ENCODE peak calls at places on chromosomes 3 and 15, in six cellular contexts. D is cerebellar nuclear complex; P is stimulated activated CD4-positive, alpha-beta T cell treated with anti-CD3 and anti-CD28 coated beads, Interleukin-2, amount 100 ng/mL, for 48 hours; E is endodermal cell; R is NCI-H748 treated with DMSO at 0.1 percent for 48 hours; G is ecto neural progenitor cell. U is an unnamed sample.

GRCh38 chr3:194043516-194043915 is 92.4 kb upstream of the HES1 start:
- DNase-seq in D (no peak), E (no peak), R (no peak), G (no peak), P (no peak), U (no peak)

GRCh38 chr3:31166249-31166885 is 271.9 kb upstream of the GADL1 start:
- DNase-seq in R (no peak), D (no peak), G (no peak), E (no peak), P (no peak), U (no peak)

GRCh38 chr3:197460639-197461038 is 95.1 kb downstream of the BDH1 start:
- DNase-seq in D (no peak), E (no peak), P (no peak), R (no peak), G (no peak), U (no peak)

GRCh38 chr15:57925650-57926049 is 139.9 kb downstream of the ALDH1A2 start:
- DNase-seq in R (no peak), P (no peak), E (no peak), G (no peak), D (no peak), U (no peak)

GRCh38 chr3:148861277-148861869 is 3.7 kb upstream of the CPA3 start:
- DNase-seq in E (no peak), P (no peak), R (peak; percentile 53), G (no peak), D (no peak), U (no peak)

GRCh38 chr3:195221015-195221853 is 49.7 kb downstream of the XXYLT1 start:
- DNase-seq in D (no peak), E (no peak), R (no peak), G (no peak), P (no peak), U (peak; percentile 80)

GRCh38 chr15:77840962-77841361 is 208.2 kb upstream of the LINGO1 start:
- DNase-seq in P (no peak), E (peak; percentile 49), R (no peak), G (no peak), D (no peak), U (no peak)

GRCh38 chr15:99267957-99268356 is 16.7 kb downstream of the LRRC28 start:
- DNase-seq in G (no peak), D (no peak), P (no peak), E (no peak), R (no peak), U (no peak)